ENCODE peak calls at places on chromosomes 7 and 10, in ten cellular contexts. J, S, U, E, X, L, Q, Y, T and H are unnamed samples. For H3K4me1, the result is how much of the 10 kb centered on the place peaks cover.

GRCh38 chr10:106957825-106958581 is 206.5 kb downstream of the SORCS1 start:
- DNase-seq in Y (peak), Q (no peak), J (no peak), S (no peak), U (no peak), T (no peak), X (no peak), E (no peak), L (no peak), H (peak)

GRCh38 chr10:86361134-86362128 is 5.2 kb downstream of the GRID1 start:
- DNase-seq in Y (no peak), Q (no peak), U (peak), X (peak), J (peak), S (peak), L (peak), T (no peak), E (peak), H (peak)

GRCh38 chr10:44980309-44981171 is 1.9 kb upstream of the DEPP1 start:
- DNase-seq in U (peak), E (no peak), L (peak), Y (no peak), X (no peak), Q (no peak), J (no peak), T (no peak), S (peak), H (no peak)

GRCh38 chr7:75798770-75799169 is 14.8 kb downstream of the CCL24 start:
- DNase-seq in E (no peak), J (no peak), T (no peak), X (no peak), S (no peak), L (no peak), U (no peak), Q (no peak), Y (peak), H (no peak)

GRCh38 chr10:119461380-119461779 is 81.1 kb downstream of the RGS10 start:
- DNase-seq in J (no peak), L (peak), Y (no peak), E (no peak), Q (no peak), U (no peak), T (no peak), X (no peak), S (no peak), H (no peak)

GRCh38 chr7:34622182-34622581 is 35.8 kb upstream of the NPSR1 start:
- DNase-seq in S (no peak), L (no peak), J (peak), X (no peak), Q (no peak), Y (no peak), U (no peak), E (no peak), T (no peak), H (no peak)

GRCh38 chr7:90846171-90846570 is 250.1 kb downstream of the CDK14 start:
- DNase-seq in L (no peak), U (no peak), Q (no peak), X (no peak), E (no peak), Y (no peak), S (no peak), J (no peak), T (no peak), H (no peak)

GRCh38 chr7:131501422-131501821 is 55.0 kb downstream of the PODXL start:
- DNase-seq in U (no peak), T (no peak), Y (no peak), Q (no peak), S (no peak), J (no peak), X (no peak), E (no peak), L (no peak), H (no peak)

GRCh38 chr7:14020339-14020900 is 31.0 kb upstream of the ETV1 start:
- DNase-seq in Q (no peak), U (no peak), E (no peak), L (no peak), J (no peak), X (no peak), S (no peak), T (no peak), Y (no peak), H (no peak)

GRCh38 chr7:2553831-2554581 is 1.3 kb downstream of the BRAT1 start:
- DNase-seq in L (peak), Q (no peak), X (no peak), J (no peak), T (no peak), S (no peak), U (no peak), E (no peak), Y (no peak), H (no peak)

GRCh38 chr7:74013539-74014272 is 14.3 kb upstream of the ELN start:
- DNase-seq in Q (no peak), J (no peak), T (no peak), U (no peak), X (no peak), S (no peak), Y (peak), E (no peak), L (peak), H (no peak)

GRCh38 chr10:131094406-131095108 is 217.0 kb downstream of the TCERG1L start:
- DNase-seq in J (no peak), L (peak), E (no peak), U (no peak), S (no peak), Y (no peak), T (no peak), Q (no peak), X (no peak), H (peak)

GRCh38 chr10:131095109-131095580 is 216.4 kb downstream of the TCERG1L start:
- DNase-seq in U (peak), S (no peak), X (no peak), E (no peak), J (no peak), L (peak), Y (no peak), Q (no peak), T (no peak), H (no peak)

GRCh38 chr10:131098416-131098952 is 213.0 kb downstream of the TCERG1L start:
- DNase-seq in Q (no peak), T (no peak), E (no peak), Y (no peak), L (no peak), J (no peak), X (no peak), U (no peak), S (no peak), H (no peak)

GRCh38 chr10:131093795-131094366 is 217.6 kb downstream of the TCERG1L start:
- DNase-seq in L (peak), J (no peak), Y (no peak), S (no peak), U (no peak), X (no peak), Q (no peak), E (no peak), T (no peak), H (peak)

GRCh38 chr10:131096031-131096430 is 215.5 kb downstream of the TCERG1L start:
- DNase-seq in S (no peak), Y (no peak), Q (no peak), L (peak), U (no peak), E (no peak), T (no peak), J (no peak), X (no peak), H (no peak)
- H3K4me1 ChIP-seq in S (under half), Y (under half), Q (under half), L (under half), U (under half), E (under half), T (under half), J (under half), X (under half), H (under half)

GRCh38 chr7:5679741-5680473 is 101.6 kb downstream of the RNF216 start:
- DNase-seq in T (peak), U (peak), X (peak), Y (peak), E (no peak), Q (no peak), S (peak), J (no peak), L (peak), H (peak)
- H3K4me1 ChIP-seq in T (under half), U (half or more), X (under half), Y (under half), E (under half), Q (under half), S (under half), J (under half), L (under half), H (under half)

GRCh38 chr10:19043431-19043830 is 5.2 kb upstream of the MALRD1 start:
- DNase-seq in Y (no peak), T (no peak), L (no peak), J (no peak), Q (no peak), S (no peak), U (no peak), X (no peak), E (no peak), H (no peak)
- H3K4me1 ChIP-seq in Y (under half), T (under half), L (under half), J (under half), Q (under half), S (under half), U (under half), X (under half), E (under half), H (under half)

DNA sequence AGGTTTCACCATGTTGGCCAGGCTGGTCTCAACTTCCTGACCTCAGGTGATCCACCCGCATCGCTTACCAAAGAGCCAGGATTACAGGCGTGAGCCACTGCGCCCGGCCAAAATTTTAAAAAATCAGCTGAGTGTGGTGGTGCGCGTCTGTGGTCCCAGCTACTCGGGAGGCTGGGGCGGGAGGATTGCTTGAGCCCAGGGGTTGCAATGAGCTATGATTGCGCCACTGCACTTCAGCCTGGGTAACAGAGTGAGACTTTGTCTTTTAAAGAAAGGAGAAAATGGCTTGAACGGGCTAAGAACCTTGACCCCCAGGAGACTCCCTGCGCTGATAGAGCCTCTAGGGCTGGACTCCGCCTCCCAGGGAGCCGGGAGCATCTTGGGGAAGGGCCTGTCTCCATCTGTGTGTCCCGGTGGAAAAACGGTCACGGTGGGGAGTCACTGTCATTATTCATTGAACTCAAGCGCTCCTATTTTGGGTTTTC is 763 bp upstream of the KCTD7 start:
- DNase-seq in T (no peak), Q (no peak), Y (no peak), X (no peak), L (no peak), U (no peak), J (no peak), E (no peak), S (no peak), H (no peak)
- H3K4me1 ChIP-seq in T (under half), Q (under half), Y (under half), X (under half), L (under half), U (under half), J (under half), E (under half), S (under half), H (under half)

DNA sequence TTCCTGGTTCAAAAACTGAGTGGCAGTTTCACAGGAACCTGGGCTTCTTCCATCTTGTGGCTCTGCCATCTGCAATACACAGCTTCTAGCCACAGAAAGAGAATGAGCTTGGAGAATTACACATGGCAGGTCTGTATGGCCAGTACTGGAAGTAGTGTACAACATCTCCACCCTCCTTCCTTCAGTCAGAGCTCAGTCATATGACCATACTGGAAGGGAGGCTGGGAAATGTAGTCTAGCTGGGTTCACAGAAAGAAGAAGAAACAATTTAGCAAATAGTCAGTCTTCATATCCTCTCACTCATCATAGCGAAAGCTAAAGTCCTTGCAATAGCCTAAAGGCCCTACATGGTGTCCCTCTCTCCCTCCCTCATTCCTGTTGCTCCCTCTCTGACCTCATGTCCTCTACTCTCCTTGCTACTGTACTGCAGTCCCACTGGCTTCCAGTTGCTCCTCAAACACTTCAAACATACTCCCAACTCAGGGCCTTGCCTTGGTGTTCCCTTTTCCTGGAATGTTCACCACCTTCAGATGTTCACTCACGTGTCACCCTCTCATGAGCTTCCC is 4.3 kb upstream of the CALU start:
- DNase-seq in T (no peak), J (no peak), U (no peak), L (no peak), Y (no peak), X (no peak), Q (no peak), E (no peak), S (no peak), H (no peak)
- H3K4me1 ChIP-seq in T (under half), J (under half), U (under half), L (under half), Y (under half), X (under half), Q (under half), E (under half), S (under half), H (under half)

GRCh38 chr10:98924526-98924925 is 311.1 kb downstream of the HPSE2 start:
- DNase-seq in J (no peak), T (no peak), E (no peak), U (no peak), Q (no peak), Y (no peak), L (no peak), X (no peak), S (peak), H (no peak)
- H3K4me1 ChIP-seq in J (under half), T (under half), E (under half), U (under half), Q (under half), Y (under half), L (under half), X (under half), S (under half), H (under half)

GRCh38 chr10:110498087-110498981 is 627 bp downstream of the DUSP5 start:
- DNase-seq in U (peak), Y (peak), L (peak), Q (no peak), E (peak), S (no peak), X (peak), J (peak), T (peak), H (peak)

GRCh38 chr10:110495731-110496552 is 1.8 kb upstream of the DUSP5 start:
- DNase-seq in J (peak), S (no peak), Q (peak), X (peak), L (peak), T (peak), U (peak), E (peak), Y (no peak), H (peak)

GRCh38 chr10:110496553-110497437 is 912 bp upstream of the DUSP5 start:
- DNase-seq in J (no peak), T (no peak), U (peak), L (peak), Q (no peak), X (no peak), E (peak), Y (no peak), S (no peak), H (no peak)

GRCh38 chr10:110498982-110499795 is 1.5 kb downstream of the DUSP5 start:
- DNase-seq in S (no peak), T (peak), Y (peak), X (peak), E (peak), L (peak), J (peak), Q (no peak), U (peak), H (peak)

DNA sequence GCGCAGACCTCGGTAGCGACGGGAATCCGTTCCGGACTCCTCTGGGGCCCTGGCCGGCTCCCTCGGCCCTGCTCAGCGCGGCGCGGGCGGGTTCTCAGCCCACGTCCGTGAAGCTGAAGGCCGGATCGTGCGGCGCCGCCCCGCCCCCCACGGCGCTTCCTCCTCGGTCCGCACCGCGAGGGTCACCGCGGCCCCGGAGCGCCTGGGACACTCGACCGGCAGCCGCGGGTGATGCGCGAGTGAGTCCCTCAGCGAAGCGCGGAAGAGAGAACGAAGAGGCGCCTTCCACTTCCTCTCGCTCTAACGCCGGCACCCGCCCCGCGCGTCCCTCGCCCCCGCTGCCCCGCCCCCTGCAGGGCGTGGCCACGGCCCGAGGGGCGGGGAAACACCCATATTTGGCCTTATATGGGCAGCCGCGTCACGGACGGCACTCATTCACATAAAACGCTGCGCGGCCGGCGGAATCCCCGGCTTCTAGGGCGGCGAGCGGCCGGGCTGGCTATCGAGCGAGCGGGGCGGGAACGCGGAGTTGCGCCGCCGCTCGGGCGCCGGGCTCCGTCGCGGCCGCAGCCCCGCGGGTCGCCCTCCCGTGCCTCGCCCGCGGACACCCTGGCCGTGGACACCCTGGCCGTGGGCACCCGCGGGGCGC is at the start of gene DUSP5:
- DNase-seq in J (peak), L (peak), S (peak), E (peak), U (peak), T (peak), Y (peak), Q (peak), X (peak), H (peak)
- H3K4me1 ChIP-seq in J (under half), L (half or more), S (under half), E (under half), U (half or more), T (under half), Y (under half), Q (under half), X (under half), H (under half)

DNA sequence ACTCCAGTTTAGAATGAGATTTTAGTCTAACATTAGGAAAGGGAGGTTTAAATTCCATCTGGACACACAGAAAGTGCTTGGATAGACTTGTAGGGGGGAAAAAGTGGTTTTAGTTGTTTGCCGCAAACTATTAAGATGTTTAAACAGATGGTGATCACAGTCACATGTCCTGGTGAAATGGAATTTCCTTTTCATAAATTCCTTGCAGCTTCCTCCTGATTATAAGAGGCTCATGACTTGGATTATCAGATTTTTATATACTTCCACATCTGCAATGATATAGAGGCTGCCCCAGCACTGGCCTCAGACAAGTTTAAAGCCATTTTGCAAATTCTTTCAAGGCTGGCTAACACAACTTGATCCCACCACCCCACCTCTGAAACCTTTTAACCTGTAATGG is 106.4 kb upstream of the ARMC3 start:
- DNase-seq in S (no peak), Y (no peak), X (no peak), J (no peak), U (no peak), E (no peak), Q (no peak), L (peak), T (no peak), H (no peak)
- H3K4me1 ChIP-seq in S (under half), Y (under half), X (under half), J (under half), U (under half), E (under half), Q (under half), L (under half), T (under half), H (under half)